ENCODE peak calls at places on chromosomes 5 and 9, in ten cellular contexts. C is prostate gland, H is tibial artery, M is lower leg skin, Q is HepG2, B is astrocyte of the spinal cord, F is adrenal gland, Z is fibroblast of mammary gland, V is fibroblast of the aortic adventitia, K is Caco-2. A is an unnamed sample.
A peak's percentile ranks its signal among the peaks of the same experiment; 100 is the strongest.

GRCh38 chr9:115250646-115251045 is 132.7 kb upstream of the TNC start:
- DNase-seq in M (no peak), H (no peak), B (peak; percentile 87), K (no peak), Z (peak; percentile 88), V (peak; percentile 96), C (peak; percentile 21), F (no peak), Q (no peak), A (no peak)

GRCh38 chr9:125190371-125190801 is 783 bp upstream of the PPP6C start:
- DNase-seq in C (no peak), Q (no peak), Z (peak; percentile 18), V (peak; percentile 26), B (no peak), H (no peak), K (no peak), F (no peak), M (no peak), A (no peak)

GRCh38 chr5:137751869-137752491 is 2.2 kb downstream of the HNRNPA0 start:
- DNase-seq in Q (peak; percentile 73), H (peak; percentile 30), V (peak; percentile 91), Z (peak; percentile 85), B (peak; percentile 80), F (peak; percentile 29), C (peak; percentile 11), K (peak; percentile 56), M (no peak), A (no peak)

GRCh38 chr9:100324594-100325200 is 28.0 kb downstream of the TEX10 start:
- DNase-seq in F (no peak), K (no peak), Z (peak; percentile 72), C (no peak), H (no peak), V (peak; percentile 76), Q (peak; percentile 9), B (peak; percentile 61), M (no peak), A (no peak)

GRCh38 chr9:93252116-93252780 is 68.3 kb downstream of the WNK2 start:
- DNase-seq in M (peak; percentile 76), V (no peak), B (no peak), Q (no peak), K (no peak), C (no peak), H (no peak), F (no peak), Z (no peak), A (no peak)

GRCh38 chr9:81999806-82000205 is 11.2 kb downstream of the SPATA31D1 start:
- DNase-seq in B (no peak), Z (no peak), K (no peak), H (no peak), C (no peak), M (no peak), V (no peak), Q (no peak), F (peak; percentile 61), A (no peak)

GRCh38 chr9:93659837-93660177 is 83.4 kb downstream of the PHF2 start:
- DNase-seq in Q (no peak), B (no peak), Z (peak; percentile 12), K (no peak), C (no peak), V (no peak), M (peak; percentile 37), F (no peak), H (no peak), A (no peak)

GRCh38 chr5:20370061-20370460 is 382.1 kb upstream of the CDH18 start:
- DNase-seq in Q (no peak), M (no peak), B (no peak), H (no peak), Z (no peak), V (no peak), F (no peak), K (no peak), C (no peak), A (no peak)

GRCh38 chr9:98383758-98384157 is 128.3 kb upstream of the TBC1D2 start:
- DNase-seq in B (no peak), K (no peak), V (peak; percentile 35), Z (peak; percentile 31), M (no peak), C (no peak), Q (no peak), H (no peak), F (no peak), A (no peak)

GRCh38 chr5:157241483-157241882 is 24.4 kb upstream of the CYFIP2 start:
- DNase-seq in Q (no peak), V (peak; percentile 13), Z (peak; percentile 12), H (no peak), C (no peak), F (no peak), B (no peak), M (no peak), K (no peak), A (no peak)

GRCh38 chr9:69141851-69142250 is 32.2 kb upstream of the TJP2 start:
- DNase-seq in K (no peak), F (no peak), Z (no peak), Q (no peak), C (peak; percentile 3), M (no peak), B (no peak), V (no peak), H (no peak), A (peak; percentile 6)

GRCh38 chr5:31626156-31626555 is 12.8 kb upstream of the PDZD2 start:
- DNase-seq in B (no peak), Z (no peak), F (no peak), Q (no peak), V (no peak), C (peak; percentile 67), H (no peak), M (no peak), K (no peak), A (peak; percentile 51)

GRCh38 chr9:22010881-22011625 is 1.9 kb upstream of the CDKN2B start:
- DNase-seq in F (no peak), C (no peak), B (peak; percentile 55), Z (peak; percentile 48), H (no peak), K (peak; percentile 16), V (peak; percentile 57), Q (peak; percentile 20), M (no peak), A (no peak)

GRCh38 chr9:8895498-8896224 is 1096.1 kb upstream of the DMAC1 start:
- DNase-seq in M (no peak), K (peak; percentile 36), H (no peak), V (peak; percentile 79), C (no peak), B (peak; percentile 69), Q (peak; percentile 30), F (no peak), Z (peak; percentile 62), A (no peak)

GRCh38 chr5:138737494-138738265 is 15.5 kb upstream of the CTNNA1 start:
- DNase-seq in B (no peak), Z (no peak), K (no peak), C (no peak), V (peak; percentile 60), H (no peak), F (no peak), Q (no peak), M (no peak), A (no peak)

GRCh38 chr9:20701058-20701457 is 17.0 kb downstream of the FOCAD start:
- DNase-seq in B (peak; percentile 15), Z (no peak), F (no peak), M (no peak), Q (no peak), C (peak; percentile 10), V (peak; percentile 32), K (no peak), H (no peak), A (no peak)

GRCh38 chr9:73680831-73681230 is 529.2 kb downstream of the ANXA1 start:
- DNase-seq in Q (no peak), F (no peak), M (no peak), B (no peak), K (no peak), C (no peak), V (no peak), Z (peak; percentile 12), H (no peak), A (no peak)

GRCh38 chr9:95876595-95876994 is 1.1 kb downstream of the ERCC6L2 start:
- DNase-seq in V (peak; percentile 22), M (no peak), C (no peak), B (no peak), K (no peak), H (no peak), F (no peak), Q (peak; percentile 12), Z (peak; percentile 17), A (no peak)

GRCh38 chr9:121819511-121820231 is 168.2 kb downstream of the DAB2IP start:
- DNase-seq in K (no peak), B (peak; percentile 25), F (no peak), V (no peak), Q (no peak), M (peak; percentile 71), C (no peak), H (no peak), Z (peak; percentile 48), A (peak; percentile 34)
- H3K4me3 ChIP-seq in K (no peak overlapping the region), B (no peak overlapping the region), F (no peak overlapping the region), V (no peak overlapping the region), Q (no peak overlapping the region), M (no peak overlapping the region), C (peak overlapping the region; percentile 4), H (no peak overlapping the region), Z (no peak overlapping the region), A (no peak overlapping the region)

GRCh38 chr9:91991621-91992435 is 41.8 kb upstream of the ROR2 start:
- DNase-seq in H (no peak), C (no peak), F (no peak), Q (no peak), Z (peak; percentile 31), B (no peak), M (no peak), V (peak; percentile 12), K (no peak), A (no peak)
- H3K4me3 ChIP-seq in H (no peak overlapping the region), C (no peak overlapping the region), F (no peak overlapping the region), Q (no peak overlapping the region), Z (peak overlapping the region; percentile 9), B (no peak overlapping the region), M (no peak overlapping the region), V (peak overlapping the region; percentile 37), K (no peak overlapping the region), A (peak overlapping the region; percentile 50)

GRCh38 chr5:79585129-79585528 is 27.1 kb upstream of the TENT2 start:
- DNase-seq in C (no peak), V (no peak), Z (no peak), M (no peak), Q (no peak), F (no peak), K (no peak), B (no peak), H (no peak), A (no peak)
- H3K4me3 ChIP-seq in C (no peak overlapping the region), V (no peak overlapping the region), Z (no peak overlapping the region), M (no peak overlapping the region), Q (no peak overlapping the region), F (no peak overlapping the region), K (no peak overlapping the region), B (no peak overlapping the region), H (no peak overlapping the region), A (no peak overlapping the region)

DNA sequence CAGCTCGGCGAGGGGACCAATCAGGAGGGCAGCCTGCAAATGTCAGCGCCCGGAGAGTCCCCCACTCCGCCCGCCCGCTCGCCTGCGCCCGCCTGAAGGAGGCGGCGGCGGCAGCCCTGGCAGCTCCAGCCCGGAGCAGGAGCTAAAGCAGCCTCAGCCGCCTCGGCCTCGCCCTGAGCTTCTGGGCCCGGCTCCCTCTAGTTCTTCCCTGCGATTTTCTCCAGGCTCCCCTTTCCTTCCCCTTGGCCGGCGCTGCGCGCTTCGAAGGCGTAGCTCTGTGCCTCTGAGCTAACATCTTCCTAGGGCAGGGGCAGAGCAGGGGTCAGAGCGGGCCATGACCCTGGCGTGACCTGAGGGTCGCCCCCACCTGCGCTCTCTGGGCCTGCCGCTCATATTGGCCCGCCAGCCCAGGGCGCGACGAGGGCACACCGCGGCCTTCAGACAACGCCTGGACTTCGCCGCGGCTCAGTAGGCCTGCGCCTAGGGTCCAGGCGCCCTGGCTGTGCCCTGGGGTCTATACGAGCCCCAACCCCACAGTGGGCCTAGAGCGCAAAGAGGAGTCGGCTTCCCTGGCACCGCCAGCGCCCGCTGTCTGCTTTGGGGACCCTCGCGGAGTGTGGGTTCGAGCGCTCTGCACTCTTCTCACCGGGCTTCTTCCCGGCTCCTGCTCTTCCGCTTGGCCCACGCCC is 394 bp upstream of the OTP start:
- DNase-seq in C (no peak), Q (no peak), Z (no peak), B (no peak), K (no peak), M (no peak), F (no peak), V (no peak), H (no peak), A (no peak)
- H3K4me3 ChIP-seq in C (no peak overlapping the region), Q (no peak overlapping the region), Z (no peak overlapping the region), B (no peak overlapping the region), K (no peak overlapping the region), M (no peak overlapping the region), F (no peak overlapping the region), V (no peak overlapping the region), H (no peak overlapping the region), A (no peak overlapping the region)